ENCODE peak calls at places on chromosomes 7 and 10, in nine cellular contexts. Q is LoVo; U is adrenal gland; D is GM12891; R is A172; A is stimulated activated effector memory CD8-positive, alpha-beta T cell treated with anti-CD3 and anti-CD28 coated beads, Interleukin-12 subunit alpha, Interleukin-12 subunit beta, amount 100 ng/mL, for 72 hours; T is neural progenitor cell; N is CD4-positive, CD25-positive, alpha-beta regulatory T cell; V is naive B cell. K is an unnamed sample.

GRCh38 chr7:139393621-139394215 is 34.0 kb downstream of the LUC7L2 start:
- DNase-seq in Q (no peak), U (no peak), D (no peak), R (peak; percentile 4), A (no peak), T (no peak), N (no peak), V (no peak), K (no peak)

GRCh38 chr10:33661580-33662269 is 327.3 kb upstream of the NRP1 start:
- DNase-seq in Q (no peak), U (peak; percentile 78), D (no peak), R (peak; percentile 93), A (no peak), T (no peak), N (no peak), V (no peak), K (peak; percentile 88)

GRCh38 chr7:108972009-108972408 is 402.3 kb downstream of the DNAJB9 start:
- DNase-seq in Q (no peak), U (peak; percentile 34), D (no peak), R (no peak), A (no peak), T (no peak), N (no peak), V (no peak), K (no peak)

GRCh38 chr10:43648083-43648391 is 644 bp downstream of the ZNF32 start:
- DNase-seq in Q (no peak), U (no peak), D (no peak), R (no peak), A (no peak), T (no peak), N (no peak), V (no peak), K (no peak)

GRCh38 chr7:151088856-151089699 is 2.8 kb downstream of the AGAP3 start:
- DNase-seq in Q (no peak), U (peak; percentile 68), D (no peak), R (peak; percentile 57), A (no peak), T (peak; percentile 75), N (no peak), V (no peak), K (peak; percentile 91)

GRCh38 chr10:16894834-16895233 is 77.6 kb upstream of the RSU1 start:
- DNase-seq in Q (no peak), U (no peak), D (no peak), R (no peak), A (no peak), T (no peak), N (no peak), V (no peak), K (no peak)

GRCh38 chr7:44286618-44287487 is 38.5 kb downstream of the CAMK2B start:
- DNase-seq in Q (no peak), U (peak; percentile 9), D (no peak), R (no peak), A (no peak), T (no peak), N (no peak), V (no peak), K (peak; percentile 53)

GRCh38 chr7:68800316-68800715 is 798.0 kb upstream of the AUTS2 start:
- DNase-seq in Q (no peak), U (no peak), D (no peak), R (peak; percentile 83), A (no peak), T (no peak), N (no peak), V (no peak), K (no peak)

GRCh38 chr7:157058026-157058425 is 47.6 kb upstream of the MNX1 start:
- DNase-seq in Q (no peak), U (no peak), D (no peak), R (no peak), A (no peak), T (no peak), N (no peak), V (no peak), K (no peak)

GRCh38 chr7:146791344-146792300 is 675.0 kb downstream of the CNTNAP2 start:
- DNase-seq in Q (no peak), U (no peak), D (no peak), R (no peak), A (no peak), T (peak; percentile 44), N (no peak), V (no peak), K (no peak)

GRCh38 chr7:98627062-98627790 is 10.1 kb downstream of the NPTX2 start:
- DNase-seq in Q (no peak), U (no peak), D (no peak), R (no peak), A (no peak), T (no peak), N (no peak), V (no peak), K (no peak)

GRCh38 chr10:14736600-14737081 is 38.1 kb downstream of the FAM107B start:
- DNase-seq in Q (no peak), U (peak; percentile 48), D (peak; percentile 12), R (no peak), A (no peak), T (peak; percentile 30), N (no peak), V (peak; percentile 74), K (peak; percentile 74)

GRCh38 chr10:83680470-83680891 is 458.8 kb upstream of the GHITM start:
- DNase-seq in Q (no peak), U (no peak), D (peak; percentile 33), R (no peak), A (no peak), T (no peak), N (peak; percentile 11), V (no peak), K (no peak)

GRCh38 chr10:6665847-6666246 is 85.8 kb upstream of the PRKCQ start:
- DNase-seq in Q (no peak), U (no peak), D (no peak), R (no peak), A (peak; percentile 20), T (no peak), N (peak; percentile 55), V (no peak), K (no peak)

GRCh38 chr7:27245798-27246691 is 3.4 kb downstream of the EVX1 start:
- DNase-seq in Q (no peak), U (no peak), D (no peak), R (no peak), A (no peak), T (peak; percentile 70), N (no peak), V (no peak), K (no peak)

GRCh38 chr7:114856625-114857024 is 65.3 kb upstream of the MDFIC start:
- DNase-seq in Q (no peak), U (no peak), D (no peak), R (no peak), A (no peak), T (peak; percentile 39), N (no peak), V (no peak), K (no peak)

GRCh38 chr10:22927661-22928403 is at the start of gene ARMC3:
- DNase-seq in Q (no peak), U (no peak), D (peak; percentile 31), R (peak; percentile 12), A (peak; percentile 57), T (peak; percentile 94), N (peak; percentile 54), V (peak; percentile 54), K (peak; percentile 91)

GRCh38 chr7:98868450-98868849 is 1.4 kb downstream of the TMEM130 start:
- DNase-seq in Q (no peak), U (no peak), D (no peak), R (no peak), A (no peak), T (no peak), N (no peak), V (no peak), K (no peak)